ENCODE peak calls at places on chromosomes 6 and 20, in seven cellular contexts. U, J, C, B, A, O and N are unnamed samples.

GRCh38 chr6:21826031-21826430 is 232.5 kb downstream of the SOX4 start:
- DNase-seq in B (peak; percentile 74), C (no peak), A (no peak), O (no peak), J (peak; percentile 33), U (no peak), N (no peak)

GRCh38 chr6:31979238-31979898 is 2.5 kb upstream of the C4A start:
- DNase-seq in U (no peak), C (no peak), J (no peak), O (no peak), B (no peak), A (no peak), N (no peak)

GRCh38 chr6:113104546-113105325 is 752.4 kb upstream of the MARCKS start:
- DNase-seq in C (no peak), O (no peak), J (no peak), B (peak; percentile 38), A (no peak), U (no peak), N (no peak)

GRCh38 chr6:70956451-70957283 is at the start of gene B3GAT2:
- DNase-seq in J (peak; percentile 21), B (peak; percentile 5), U (no peak), O (peak; percentile 20), C (no peak), A (peak; percentile 25), N (no peak)

GRCh38 chr20:25251558-25251957 is 3.7 kb downstream of the PYGB start:
- DNase-seq in C (no peak), U (no peak), O (no peak), J (no peak), B (no peak), A (no peak), N (no peak)

GRCh38 chr6:157144861-157145260 is 178.5 kb downstream of the TMEM242 start:
- DNase-seq in C (no peak), B (no peak), J (no peak), U (no peak), A (no peak), O (no peak), N (no peak)

GRCh38 chr20:3842332-3842930 is 4.2 kb upstream of the MAVS start:
- DNase-seq in U (no peak), A (no peak), C (no peak), B (no peak), J (no peak), O (no peak), N (no peak)

GRCh38 chr20:51352790-51353189 is 189.7 kb downstream of the NFATC2 start:
- DNase-seq in C (no peak), U (no peak), A (no peak), B (no peak), O (no peak), J (no peak), N (no peak)

GRCh38 chr20:19047040-19047950 is 165.1 kb upstream of the SLC24A3 start:
- DNase-seq in O (no peak), A (no peak), J (peak; percentile 80), B (no peak), C (no peak), U (no peak), N (no peak)

GRCh38 chr6:89044988-89045387 is 35.6 kb upstream of the PNRC1 start:
- DNase-seq in U (peak; percentile 67), B (no peak), J (peak; percentile 54), C (no peak), A (no peak), O (no peak), N (no peak)

GRCh38 chr6:48318670-48319069 is 207.7 kb upstream of the PTCHD4 start:
- DNase-seq in O (no peak), A (peak; percentile 8), B (no peak), C (no peak), J (no peak), U (no peak), N (no peak)

GRCh38 chr6:144364727-144365126 is 79.6 kb downstream of the UTRN start:
- DNase-seq in C (no peak), B (no peak), U (no peak), O (no peak), J (no peak), A (no peak), N (no peak)

GRCh38 chr6:108497883-108498282 is 62.8 kb upstream of the FOXO3 start:
- DNase-seq in U (no peak), A (peak; percentile 70), B (no peak), J (no peak), C (no peak), O (peak; percentile 29), N (no peak)

DNA sequence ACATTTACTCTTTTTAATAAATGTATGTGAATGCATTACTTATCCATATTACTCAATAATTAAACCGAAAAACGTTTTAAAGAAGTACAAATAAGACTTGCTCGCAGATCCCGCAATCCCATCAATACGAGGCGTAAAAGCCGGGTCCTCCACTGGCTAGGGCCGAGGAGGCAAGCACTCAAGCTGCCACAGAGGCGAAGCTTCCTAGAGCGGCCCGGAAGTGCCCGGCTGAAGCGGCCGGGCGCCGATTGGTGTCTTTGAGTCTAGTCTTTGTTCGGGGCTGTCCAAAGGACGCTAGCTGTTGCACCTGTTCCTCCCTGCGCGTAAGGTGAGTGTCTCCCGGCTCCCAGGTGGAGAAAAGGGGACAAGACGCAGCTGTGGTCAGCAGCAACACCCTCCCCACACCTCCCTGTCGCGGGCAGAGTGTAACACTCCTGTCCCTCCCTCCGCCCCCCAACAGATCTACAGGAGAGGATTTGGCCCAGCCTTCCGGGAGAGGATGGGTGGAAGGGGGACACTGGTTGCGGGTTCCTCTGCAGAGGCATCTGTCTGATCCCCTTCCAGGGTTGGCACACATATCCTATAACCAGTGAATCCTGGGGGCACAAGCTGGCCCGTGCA is at the start of gene ZSCAN16:
- DNase-seq in O (peak; percentile 83), B (peak; percentile 72), C (no peak), A (peak; percentile 86), U (peak; percentile 77), J (peak; percentile 91), N (no peak)
- H3K4me3 ChIP-seq in O (peak within 1 kb of the TSS; percentile 48), B (peak within 1 kb of the TSS; percentile 70), C (peak within 1 kb of the TSS; percentile 84), A (peak within 1 kb of the TSS; percentile 58), U (peak within 1 kb of the TSS; percentile 81), J (peak within 1 kb of the TSS; percentile 61), N (peak within 1 kb of the TSS; percentile 59)

DNA sequence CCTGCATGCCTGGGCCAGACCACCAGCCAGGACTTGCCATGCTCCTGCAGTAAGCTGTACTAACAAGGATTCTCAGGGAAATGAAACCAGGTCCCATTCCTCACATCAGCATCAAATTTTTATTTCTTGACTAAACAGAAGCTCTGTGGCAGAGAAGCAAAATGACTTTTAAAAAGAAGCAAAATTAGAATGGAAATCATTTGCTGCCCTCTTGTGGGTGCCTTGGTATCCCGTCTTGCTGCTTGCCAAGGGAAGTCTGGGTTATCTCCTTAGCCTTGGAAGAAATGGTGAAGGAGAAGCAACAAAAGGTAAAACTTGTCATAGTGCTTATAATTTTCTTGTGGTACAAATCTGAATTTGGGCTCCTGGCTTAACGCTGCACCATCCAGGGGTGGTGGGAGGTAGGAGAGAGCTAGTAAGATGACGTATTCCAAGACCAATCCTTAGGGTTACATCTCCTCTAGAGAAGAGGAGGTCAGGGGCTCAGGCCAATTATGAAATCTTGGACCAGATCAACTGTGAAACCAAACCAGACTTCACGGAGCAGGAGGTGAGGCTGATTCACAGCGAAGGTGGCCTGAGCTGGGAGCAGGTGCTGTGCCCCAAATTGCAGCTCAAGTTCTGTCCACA is 107.5 kb downstream of the FAXC start:
- DNase-seq in O (no peak), U (no peak), J (no peak), C (no peak), B (peak; percentile 24), A (peak; percentile 26), N (no peak)
- TF ChIP-seq CTCF in O (no peak), U (peak; percentile 32), J (no peak), C (no peak), B (peak; percentile 57), A (no peak), N (peak; percentile 40)

DNA sequence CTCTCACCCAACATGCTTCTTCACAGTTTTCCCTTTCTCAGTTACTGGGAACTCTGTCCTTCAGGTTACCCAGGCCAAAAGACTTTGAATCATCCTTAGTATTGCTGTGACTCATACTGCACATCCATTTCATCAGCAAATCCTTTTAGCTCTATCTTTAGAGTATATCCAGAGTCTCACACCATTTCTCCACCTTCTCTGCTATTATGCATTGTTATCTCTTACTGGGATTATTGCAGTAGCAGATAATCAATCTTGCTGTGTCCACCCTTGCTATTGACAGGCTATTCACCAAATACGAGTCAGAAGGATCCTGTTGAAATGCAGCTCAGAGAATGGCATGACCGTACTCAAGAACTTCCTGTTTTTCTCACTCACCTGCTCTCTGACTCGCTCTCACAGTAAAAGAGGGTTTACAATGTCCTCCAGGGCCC is 57.3 kb downstream of the BCKDHB start:
- DNase-seq in B (peak; percentile 78), C (no peak), U (no peak), J (no peak), O (no peak), A (peak; percentile 60), N (peak; percentile 52)
- H3K4me3 ChIP-seq in B (no peak overlapping the region), C (no peak overlapping the region), U (no peak overlapping the region), J (no peak overlapping the region), O (no peak overlapping the region), A (no peak overlapping the region), N (no peak overlapping the region)

GRCh38 chr20:53224851-53225250 is 252.7 kb downstream of the TSHZ2 start:
- DNase-seq in A (peak; percentile 32), B (peak; percentile 82), C (no peak), O (no peak), J (no peak), U (no peak), N (no peak)

GRCh38 chr20:53216856-53217576 is 244.9 kb downstream of the TSHZ2 start:
- DNase-seq in U (peak; percentile 3), B (peak; percentile 45), J (peak; percentile 65), A (peak; percentile 42), C (no peak), O (peak; percentile 77), N (no peak)

GRCh38 chr20:53216478-53216855 is 244.3 kb downstream of the TSHZ2 start:
- DNase-seq in U (no peak), O (no peak), C (no peak), A (no peak), J (no peak), B (no peak), N (no peak)

GRCh38 chr20:53222932-53223331 is 250.8 kb downstream of the TSHZ2 start:
- DNase-seq in C (no peak), O (no peak), A (no peak), U (no peak), J (no peak), B (no peak), N (no peak)

DNA sequence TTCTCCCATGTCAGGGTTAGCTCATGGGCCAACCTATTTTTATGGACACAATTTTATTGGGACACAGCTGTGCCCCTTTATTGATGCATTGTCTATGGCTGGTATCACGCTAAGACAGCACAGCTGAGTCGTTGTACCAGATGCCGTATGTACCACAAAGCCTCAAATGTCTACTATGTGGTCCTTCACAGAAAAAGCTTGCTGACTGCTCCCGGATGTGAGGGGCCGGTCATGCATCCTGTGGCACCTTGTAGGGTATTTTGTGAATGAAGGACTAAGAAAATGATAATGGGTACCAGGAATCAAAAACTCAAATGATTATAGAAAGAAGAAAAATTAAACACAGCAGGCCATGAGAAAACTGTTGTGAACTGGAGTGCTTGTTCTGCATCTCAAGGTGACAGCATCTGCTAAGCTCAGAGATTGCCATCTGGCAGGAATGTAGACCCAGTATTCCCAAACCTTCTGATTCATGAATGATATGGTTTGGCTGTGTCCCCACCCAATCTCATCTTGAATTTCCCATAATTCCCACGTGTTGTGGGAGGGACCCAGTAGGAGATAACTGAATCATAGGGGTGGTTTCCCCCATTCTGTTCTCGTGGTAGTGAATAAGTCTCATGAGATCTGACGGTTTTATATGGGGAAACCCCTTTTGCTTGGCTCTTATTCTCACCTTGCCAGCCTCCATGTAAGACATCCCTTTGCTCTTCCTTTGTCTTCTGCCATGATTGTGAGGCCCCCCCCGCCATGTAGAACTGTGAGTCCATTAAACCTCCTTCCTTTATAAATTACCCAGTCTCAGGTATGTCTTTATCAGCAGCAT is 248.5 kb downstream of the TSHZ2 start:
- DNase-seq in C (no peak), O (no peak), A (no peak), U (no peak), J (no peak), B (peak; percentile 26), N (no peak)
- TF ChIP-seq CTCF in C (no peak), O (no peak), A (no peak), U (no peak), J (no peak), B (no peak), N (no peak)